ENCODE peak calls at places on chromosomes 11 and 22, in ten cellular contexts. Z, N, U, S, H, O, P, B, E and L are unnamed samples.

GRCh38 chr11:112219476-112220232 is 6.6 kb upstream of the PTS start:
- DNase-seq in Z (peak), N (peak), U (peak), S (peak), H (peak), O (peak), P (peak), B (no peak), E (peak), L (no peak)

GRCh38 chr22:44622147-44622427 is 79.9 kb upstream of the PRR5 start:
- DNase-seq in Z (no peak), N (no peak), U (no peak), S (no peak), H (no peak), O (no peak), P (no peak), B (no peak), E (no peak), L (no peak)

GRCh38 chr22:46086577-46087335 is 63.6 kb upstream of the PPARA start:
- DNase-seq in Z (no peak), N (no peak), U (no peak), S (no peak), H (no peak), O (no peak), P (no peak), B (peak), E (no peak), L (no peak)

GRCh38 chr11:69814411-69814810 is 4.8 kb downstream of the FGF3 start:
- DNase-seq in Z (no peak), N (no peak), U (no peak), S (no peak), H (no peak), O (no peak), P (no peak), B (no peak), E (no peak), L (no peak)

GRCh38 chr11:47461876-47462275 is 12.9 kb upstream of the RAPSN start:
- DNase-seq in Z (no peak), N (no peak), U (no peak), S (no peak), H (no peak), O (no peak), P (no peak), B (peak), E (no peak), L (no peak)

GRCh38 chr11:76773921-76774361 is 9.2 kb upstream of the TSKU start:
- DNase-seq in Z (no peak), N (no peak), U (no peak), S (no peak), H (no peak), O (no peak), P (no peak), B (no peak), E (no peak), L (no peak)

GRCh38 chr22:46703996-46704370 is 34.1 kb downstream of the CERK start:
- DNase-seq in Z (no peak), N (no peak), U (no peak), S (no peak), H (no peak), O (no peak), P (no peak), B (no peak), E (no peak), L (no peak)

GRCh38 chr22:41524809-41525449 is 19.3 kb downstream of the POLR3H start:
- DNase-seq in Z (peak), N (peak), U (no peak), S (no peak), H (no peak), O (no peak), P (no peak), B (no peak), E (peak), L (no peak)

GRCh38 chr22:38706101-38706884 is 549 bp downstream of the GTPBP1 start:
- DNase-seq in Z (peak), N (peak), U (no peak), S (no peak), H (peak), O (no peak), P (peak), B (peak), E (peak), L (no peak)

GRCh38 chr11:118658372-118659313 is 20.8 kb downstream of the TREH start:
- DNase-seq in Z (no peak), N (no peak), U (no peak), S (no peak), H (peak), O (no peak), P (peak), B (no peak), E (peak), L (no peak)

DNA sequence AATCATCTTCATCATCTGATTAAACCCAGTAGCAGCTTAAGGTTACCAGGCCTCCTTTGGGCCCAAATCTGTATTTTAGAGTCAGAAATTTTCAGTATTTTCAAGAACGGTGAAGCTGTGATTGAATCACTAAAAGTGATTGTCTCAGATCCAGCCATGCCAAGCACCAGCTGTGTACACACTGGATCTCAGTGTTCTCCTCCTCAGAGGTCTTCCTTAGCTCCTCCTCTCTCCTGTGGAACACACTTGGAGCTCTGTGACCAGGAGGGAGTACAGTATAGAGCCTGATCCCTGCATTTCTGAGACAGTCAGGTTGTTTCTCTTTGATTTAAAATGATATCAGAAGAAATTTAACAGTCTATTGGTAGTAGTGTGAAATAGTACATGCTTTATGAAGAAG is 401.1 kb downstream of the NTM start:
- DNase-seq in Z (no peak), N (no peak), U (no peak), S (no peak), H (no peak), O (no peak), P (peak), B (no peak), E (no peak), L (no peak)
- H3K4me3 ChIP-seq in Z (no peak), N (no peak), U (no peak), S (no peak), H (no peak), O (no peak), P (no peak), B (no peak), E (no peak), L (no peak)

GRCh38 chr11:44382118-44382517 is 72.2 kb upstream of the ALX4 start:
- DNase-seq in Z (no peak), N (no peak), U (no peak), S (no peak), H (no peak), O (no peak), P (no peak), B (no peak), E (no peak), L (no peak)
- H3K4me3 ChIP-seq in Z (no peak), N (no peak), U (no peak), S (no peak), H (no peak), O (no peak), P (no peak), B (no peak), E (no peak), L (no peak)

GRCh38 chr11:73982595-73982989 is at the start of gene UCP2:
- DNase-seq in Z (no peak), N (peak), U (no peak), S (peak), H (peak), O (no peak), P (no peak), B (peak), E (peak), L (peak)
- H3K4me3 ChIP-seq in Z (peak), N (peak), U (peak), S (peak), H (peak), O (peak), P (peak), B (peak), E (peak), L (peak)

GRCh38 chr11:9001736-9002135 is 2.1 kb downstream of the NRIP3 start:
- DNase-seq in Z (no peak), N (peak), U (peak), S (no peak), H (peak), O (no peak), P (peak), B (no peak), E (no peak), L (peak)
- H3K4me3 ChIP-seq in Z (no peak), N (no peak), U (no peak), S (no peak), H (no peak), O (no peak), P (no peak), B (no peak), E (no peak), L (no peak)